ENCODE peak calls at places on chromosomes 16 and 17, in five cellular contexts. One of them, this sample, is unnamed. For H3K4me1, the result is how much of the 10 kb centered on the place peaks cover.

GRCh38 chr17:10077561-10078299 is 120.7 kb downstream of the GAS7 start:
- DNase-seq in neural progenitor cell: no peak
- DNase-seq in PC-3: no peak
- DNase-seq in Karpas-422: no peak
- DNase-seq in IMR-90: no peak
- DNase-seq in this sample: no peak

GRCh38 chr17:7854078-7854777 is 638 bp upstream of the TMEM88 start:
- DNase-seq in Karpas-422: no peak
- DNase-seq in IMR-90: no peak
- DNase-seq in neural progenitor cell: peak
- DNase-seq in PC-3: no peak
- DNase-seq in this sample: no peak

GRCh38 chr17:29642171-29642611 is 19.5 kb upstream of the CORO6 start:
- DNase-seq in IMR-90: no peak
- DNase-seq in neural progenitor cell: peak
- DNase-seq in Karpas-422: no peak
- DNase-seq in PC-3: no peak
- DNase-seq in this sample: no peak

GRCh38 chr17:73650617-73651200 is 6.5 kb upstream of the SDK2 start:
- DNase-seq in IMR-90: no peak
- DNase-seq in PC-3: no peak
- DNase-seq in neural progenitor cell: no peak
- DNase-seq in Karpas-422: no peak
- DNase-seq in this sample: no peak

GRCh38 chr16:54870151-54870550 is 60.5 kb upstream of the IRX5 start:
- DNase-seq in Karpas-422: no peak
- DNase-seq in IMR-90: no peak
- DNase-seq in neural progenitor cell: no peak
- DNase-seq in PC-3: no peak
- DNase-seq in this sample: no peak

GRCh38 chr17:27481327-27481726 is 25.1 kb downstream of the KSR1 start:
- DNase-seq in Karpas-422: no peak
- DNase-seq in neural progenitor cell: no peak
- DNase-seq in IMR-90: no peak
- DNase-seq in PC-3: no peak
- DNase-seq in this sample: no peak

GRCh38 chr16:9755076-9755475 is 427.2 kb downstream of the GRIN2A start:
- DNase-seq in Karpas-422: no peak
- DNase-seq in neural progenitor cell: no peak
- DNase-seq in IMR-90: no peak
- DNase-seq in PC-3: no peak
- DNase-seq in this sample: no peak

GRCh38 chr17:80285237-80285920 is 24.7 kb downstream of the RNF213 start:
- DNase-seq in Karpas-422: no peak
- DNase-seq in PC-3: no peak
- DNase-seq in neural progenitor cell: no peak
- DNase-seq in IMR-90: no peak
- DNase-seq in this sample: no peak

GRCh38 chr16:57736419-57737281 is 1.1 kb downstream of the KATNB1 start:
- DNase-seq in Karpas-422: peak
- DNase-seq in PC-3: peak
- DNase-seq in IMR-90: peak
- DNase-seq in neural progenitor cell: peak
- DNase-seq in this sample: peak

GRCh38 chr16:69286941-69287713 is 24.0 kb upstream of the VPS4A start:
- DNase-seq in neural progenitor cell: peak
- DNase-seq in Karpas-422: peak
- DNase-seq in IMR-90: peak
- DNase-seq in PC-3: peak
- DNase-seq in this sample: peak

GRCh38 chr16:30750876-30751465 is 2.7 kb downstream of the PHKG2 start:
- DNase-seq in PC-3: no peak
- DNase-seq in neural progenitor cell: no peak
- DNase-seq in IMR-90: no peak
- DNase-seq in Karpas-422: no peak
- DNase-seq in this sample: no peak

GRCh38 chr17:45228985-45229517 is 7.4 kb downstream of the FMNL1 start:
- DNase-seq in neural progenitor cell: peak
- DNase-seq in Karpas-422: peak
- DNase-seq in IMR-90: peak
- DNase-seq in PC-3: peak
- DNase-seq in this sample: peak

GRCh38 chr17:64781394-64781793 is 119.3 kb upstream of the SMURF2 start:
- DNase-seq in PC-3: no peak
- DNase-seq in Karpas-422: peak
- DNase-seq in IMR-90: no peak
- DNase-seq in neural progenitor cell: peak
- DNase-seq in this sample: peak
- H3K4me1 ChIP-seq in PC-3: under half
- H3K4me1 ChIP-seq in Karpas-422: under half
- H3K4me1 ChIP-seq in IMR-90: under half
- H3K4me1 ChIP-seq in neural progenitor cell: under half
- H3K4me1 ChIP-seq in this sample: under half

GRCh38 chr17:59964455-59965328 is at the start of gene RNFT1:
- DNase-seq in Karpas-422: peak
- DNase-seq in neural progenitor cell: peak
- DNase-seq in PC-3: peak
- DNase-seq in IMR-90: peak
- DNase-seq in this sample: peak
- H3K4me3 ChIP-seq in Karpas-422: peak
- H3K4me3 ChIP-seq in neural progenitor cell: peak
- H3K4me3 ChIP-seq in PC-3: peak
- H3K4me3 ChIP-seq in IMR-90: peak
- H3K4me3 ChIP-seq in this sample: peak

GRCh38 chr17:31320791-31321190 is 631 bp downstream of the EVI2A start:
- DNase-seq in Karpas-422: no peak
- DNase-seq in neural progenitor cell: no peak
- DNase-seq in IMR-90: peak
- DNase-seq in PC-3: no peak
- DNase-seq in this sample: no peak
- H3K9ac ChIP-seq in Karpas-422: no peak
- H3K9ac ChIP-seq in neural progenitor cell: no peak
- H3K9ac ChIP-seq in IMR-90: no peak
- H3K9ac ChIP-seq in PC-3: peak
- H3K9ac ChIP-seq in this sample: peak

GRCh38 chr17:42563543-42563942 is 1.6 kb downstream of the COASY start:
- DNase-seq in neural progenitor cell: no peak
- DNase-seq in PC-3: peak
- DNase-seq in IMR-90: no peak
- DNase-seq in Karpas-422: no peak
- DNase-seq in this sample: peak

GRCh38 chr17:42565523-42566214 is 1.2 kb upstream of the MLX start:
- DNase-seq in IMR-90: no peak
- DNase-seq in neural progenitor cell: no peak
- DNase-seq in Karpas-422: no peak
- DNase-seq in PC-3: no peak
- DNase-seq in this sample: no peak

GRCh38 chr17:42563950-42564349 is 2.0 kb downstream of the COASY start:
- DNase-seq in neural progenitor cell: no peak
- DNase-seq in PC-3: no peak
- DNase-seq in Karpas-422: no peak
- DNase-seq in IMR-90: no peak
- DNase-seq in this sample: no peak

GRCh38 chr17:42566215-42566872 is 556 bp upstream of the MLX start:
- DNase-seq in IMR-90: no peak
- DNase-seq in neural progenitor cell: no peak
- DNase-seq in PC-3: no peak
- DNase-seq in Karpas-422: no peak
- DNase-seq in this sample: no peak

DNA sequence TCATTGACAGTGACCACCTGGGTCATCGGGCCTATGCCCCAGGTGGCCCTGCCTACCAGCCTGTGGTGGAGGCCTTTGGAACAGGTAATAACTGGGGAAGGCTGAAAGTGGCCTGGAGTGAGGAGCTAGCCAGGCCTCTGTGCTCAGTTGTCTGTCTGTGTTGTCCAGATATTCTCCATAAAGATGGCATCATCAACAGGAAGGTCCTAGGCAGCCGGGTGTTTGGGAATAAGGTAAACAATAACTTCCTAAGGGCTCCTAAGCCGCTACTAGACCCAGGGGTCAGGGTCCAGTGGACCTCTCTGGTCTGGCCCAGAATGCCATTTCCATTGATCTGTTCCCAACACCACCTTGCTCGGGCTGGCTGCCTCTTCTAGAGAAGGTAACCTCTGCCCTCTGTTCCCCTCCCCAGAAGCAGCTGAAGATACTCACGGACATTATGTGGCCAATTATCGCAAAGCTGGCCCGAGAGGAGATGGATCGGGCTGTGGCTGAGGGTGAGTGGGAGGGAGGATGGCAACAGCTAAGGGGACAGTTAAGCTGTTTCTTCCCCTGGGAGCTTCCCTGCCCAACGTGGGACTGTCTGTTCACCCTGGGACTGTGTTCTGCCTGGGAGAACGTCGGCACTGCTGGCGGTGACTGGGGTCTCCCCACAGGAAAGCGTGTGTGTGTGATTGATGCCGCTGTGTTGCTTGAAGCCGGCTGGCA is 1.9 kb upstream of the MLX start:
- DNase-seq in PC-3: no peak
- DNase-seq in Karpas-422: no peak
- DNase-seq in IMR-90: no peak
- DNase-seq in neural progenitor cell: no peak
- DNase-seq in this sample: no peak
- H3K4me1 ChIP-seq in PC-3: under half
- H3K4me1 ChIP-seq in Karpas-422: under half
- H3K4me1 ChIP-seq in IMR-90: under half
- H3K4me1 ChIP-seq in neural progenitor cell: under half
- H3K4me1 ChIP-seq in this sample: under half

GRCh38 chr17:48554412-48555090 is 9.6 kb upstream of the HOXB2 start:
- DNase-seq in PC-3: no peak
- DNase-seq in neural progenitor cell: peak
- DNase-seq in IMR-90: peak
- DNase-seq in Karpas-422: no peak
- DNase-seq in this sample: peak
- H3K4me3 ChIP-seq in PC-3: peak
- H3K4me3 ChIP-seq in neural progenitor cell: no peak
- H3K4me3 ChIP-seq in IMR-90: peak
- H3K4me3 ChIP-seq in Karpas-422: no peak
- H3K4me3 ChIP-seq in this sample: peak

GRCh38 chr17:929547-929946 is 50.0 kb downstream of the NXN start:
- DNase-seq in PC-3: no peak
- DNase-seq in Karpas-422: no peak
- DNase-seq in neural progenitor cell: no peak
- DNase-seq in IMR-90: no peak
- DNase-seq in this sample: no peak
- H3K9ac ChIP-seq in PC-3: no peak
- H3K9ac ChIP-seq in Karpas-422: no peak
- H3K9ac ChIP-seq in neural progenitor cell: no peak
- H3K9ac ChIP-seq in IMR-90: no peak
- H3K9ac ChIP-seq in this sample: no peak

GRCh38 chr17:69411766-69412165 is 2.7 kb upstream of the MAP2K6 start:
- DNase-seq in IMR-90: no peak
- DNase-seq in neural progenitor cell: no peak
- DNase-seq in Karpas-422: peak
- DNase-seq in PC-3: no peak
- DNase-seq in this sample: no peak
- H3K4me1 ChIP-seq in IMR-90: under half
- H3K4me1 ChIP-seq in neural progenitor cell: under half
- H3K4me1 ChIP-seq in Karpas-422: half or more
- H3K4me1 ChIP-seq in PC-3: under half
- H3K4me1 ChIP-seq in this sample: under half

GRCh38 chr16:1206786-1207185 is 18.3 kb downstream of the TPSG1 start:
- DNase-seq in IMR-90: no peak
- DNase-seq in Karpas-422: no peak
- DNase-seq in PC-3: no peak
- DNase-seq in neural progenitor cell: no peak
- DNase-seq in this sample: no peak
- H3K4me3 ChIP-seq in IMR-90: no peak
- H3K4me3 ChIP-seq in Karpas-422: no peak
- H3K4me3 ChIP-seq in PC-3: no peak
- H3K4me3 ChIP-seq in neural progenitor cell: no peak
- H3K4me3 ChIP-seq in this sample: no peak